ENCODE peak calls at places on chromosomes 13 and 19, in four cellular contexts. Z is NT2/D1, W is H1, B is HS-5. K is an unnamed sample.

GRCh38 chr19:3224346-3225325 is at the start of gene CELF5:
- DNase-seq in Z (no peak), W (no peak), B (no peak), K (no peak)

GRCh38 chr19:49566302-49566701 is 14.1 kb downstream of the NOSIP start:
- DNase-seq in Z (no peak), W (no peak), B (no peak), K (no peak)

GRCh38 chr19:11549386-11549953 is 9.6 kb downstream of the ELOF1 start:
- DNase-seq in Z (no peak), W (no peak), B (no peak), K (no peak)

GRCh38 chr19:14248578-14249011 is 42.6 kb upstream of the ADGRL1 start:
- DNase-seq in Z (peak), W (peak), B (no peak), K (no peak)

GRCh38 chr13:19665427-19665859 is 32.0 kb downstream of the MPHOSPH8 start:
- DNase-seq in Z (no peak), W (no peak), B (no peak), K (no peak)

GRCh38 chr19:48113190-48113917 is 2.7 kb upstream of the PLA2G4C start:
- DNase-seq in Z (no peak), W (no peak), B (no peak), K (no peak)

GRCh38 chr19:18737954-18738351 is 53.2 kb downstream of the COMP start:
- DNase-seq in Z (no peak), W (no peak), B (no peak), K (no peak)

GRCh38 chr19:14368011-14368513 is 13.2 kb upstream of the ADGRE5 start:
- DNase-seq in Z (no peak), W (no peak), B (no peak), K (no peak)

GRCh38 chr19:40718774-40719391 is 2.0 kb downstream of the ITPKC start:
- DNase-seq in Z (no peak), W (no peak), B (no peak), K (no peak)

GRCh38 chr13:104143760-104144406 is 1077.7 kb upstream of the SLC10A2 start:
- DNase-seq in Z (peak), W (no peak), B (no peak), K (no peak)

GRCh38 chr19:14686411-14686810 is 3.4 kb upstream of the ZNF333 start:
- DNase-seq in Z (peak), W (no peak), B (no peak), K (no peak)

GRCh38 chr19:55442372-55443044 is 592 bp downstream of the SHISA7 start:
- DNase-seq in Z (no peak), W (no peak), B (no peak), K (no peak)

GRCh38 chr19:38229585-38230073 is 5.6 kb upstream of the DPF1 start:
- DNase-seq in Z (peak), W (no peak), B (peak), K (peak)

GRCh38 chr19:58558066-58558622 is at the start of gene UBE2M:
- DNase-seq in Z (no peak), W (no peak), B (no peak), K (no peak)

GRCh38 chr13:101576977-101577376 is 124.5 kb downstream of the ITGBL1 start:
- DNase-seq in Z (no peak), W (no peak), B (no peak), K (no peak)

GRCh38 chr13:76826527-76826926 is 59.7 kb downstream of the KCTD12 start:
- DNase-seq in Z (no peak), W (no peak), B (no peak), K (no peak)

GRCh38 chr13:75628811-75629210 is 7.3 kb upstream of the LMO7 start:
- DNase-seq in Z (no peak), W (no peak), B (no peak), K (no peak)

GRCh38 chr19:33647146-33647545 is 25.4 kb downstream of the CHST8 start:
- DNase-seq in Z (no peak), W (no peak), B (no peak), K (no peak)

GRCh38 chr19:11242864-11243797 is 3.7 kb downstream of the ANGPTL8 start:
- DNase-seq in Z (peak), W (peak), B (no peak), K (no peak)

GRCh38 chr13:79799466-79799865 is 318.5 kb downstream of the NDFIP2 start:
- DNase-seq in Z (no peak), W (no peak), B (no peak), K (no peak)

GRCh38 chr19:581399-582111 is 8.1 kb upstream of the HCN2 start:
- DNase-seq in Z (no peak), W (no peak), B (no peak), K (no peak)

GRCh38 chr13:100398360-100398759 is 190.2 kb downstream of the GGACT start:
- DNase-seq in Z (no peak), W (no peak), B (no peak), K (no peak)

GRCh38 chr13:26132756-26133155 is 80.9 kb upstream of the SHISA2 start:
- DNase-seq in Z (peak), W (no peak), B (no peak), K (no peak)

GRCh38 chr19:47417107-47417745 is 2.1 kb downstream of the MEIS3 start:
- DNase-seq in Z (no peak), W (no peak), B (no peak), K (no peak)

GRCh38 chr13:95643009-95643408 is 1.5 kb downstream of the DZIP1 start:
- DNase-seq in Z (no peak), W (no peak), B (no peak), K (no peak)

GRCh38 chr19:44620667-44621066 is 7.3 kb downstream of the IGSF23 start:
- DNase-seq in Z (no peak), W (no peak), B (no peak), K (no peak)

GRCh38 chr19:11447347-11448262 is 12.2 kb downstream of the PRKCSH start:
- DNase-seq in Z (no peak), W (no peak), B (no peak), K (no peak)

GRCh38 chr13:106440846-106441245 is 94.6 kb downstream of the EFNB2 start:
- DNase-seq in Z (no peak), W (no peak), B (no peak), K (no peak)

GRCh38 chr13:42883771-42884170 is 102.4 kb downstream of the FAM216B start:
- DNase-seq in Z (no peak), W (no peak), B (no peak), K (no peak)

GRCh38 chr19:35378356-35378755 is 7.5 kb downstream of the GPR42 start:
- DNase-seq in Z (no peak), W (no peak), B (no peak), K (no peak)

K was measured in AG09309.